ENCODE peak calls at places on chromosomes 5 and 9, in ten cellular contexts. One of them, this sample, is unnamed.

GRCh38 chr9:127132921-127133647 is 10.6 kb upstream of the ANGPTL2 start:
- DNase-seq in colonic mucosa: no peak
- DNase-seq in cardiac fibroblast: no peak
- DNase-seq in T-helper 17 cell: no peak
- DNase-seq in GM12865: no peak
- DNase-seq in HL-60: no peak
- DNase-seq in osteocyte: peak
- DNase-seq in anterior cingulate cortex: peak
- DNase-seq in activated T-cell treated with anti-CD3 and anti-CD28 coated beads for 1 hour: no peak
- DNase-seq in EH: peak
- DNase-seq in this sample: no peak

GRCh38 chr9:115262477-115262876 is 144.5 kb upstream of the TNC start:
- DNase-seq in colonic mucosa: peak
- DNase-seq in cardiac fibroblast: peak
- DNase-seq in T-helper 17 cell: no peak
- DNase-seq in GM12865: peak
- DNase-seq in HL-60: no peak
- DNase-seq in osteocyte: peak
- DNase-seq in anterior cingulate cortex: peak
- DNase-seq in activated T-cell treated with anti-CD3 and anti-CD28 coated beads for 1 hour: no peak
- DNase-seq in EH: peak
- DNase-seq in this sample: no peak

GRCh38 chr5:37662789-37663475 is 176.9 kb downstream of the GDNF start:
- DNase-seq in colonic mucosa: no peak
- DNase-seq in cardiac fibroblast: no peak
- DNase-seq in T-helper 17 cell: no peak
- DNase-seq in GM12865: no peak
- DNase-seq in HL-60: no peak
- DNase-seq in osteocyte: no peak
- DNase-seq in anterior cingulate cortex: no peak
- DNase-seq in activated T-cell treated with anti-CD3 and anti-CD28 coated beads for 1 hour: no peak
- DNase-seq in EH: no peak
- DNase-seq in this sample: no peak

GRCh38 chr9:111798786-111799185 is 4.0 kb upstream of the SHOC1 start:
- DNase-seq in colonic mucosa: no peak
- DNase-seq in cardiac fibroblast: peak
- DNase-seq in T-helper 17 cell: no peak
- DNase-seq in GM12865: no peak
- DNase-seq in HL-60: no peak
- DNase-seq in osteocyte: no peak
- DNase-seq in anterior cingulate cortex: no peak
- DNase-seq in activated T-cell treated with anti-CD3 and anti-CD28 coated beads for 1 hour: no peak
- DNase-seq in EH: peak
- DNase-seq in this sample: no peak

GRCh38 chr5:160434022-160434531 is 12.4 kb downstream of the PTTG1 start:
- DNase-seq in colonic mucosa: no peak
- DNase-seq in cardiac fibroblast: no peak
- DNase-seq in T-helper 17 cell: no peak
- DNase-seq in GM12865: peak
- DNase-seq in HL-60: no peak
- DNase-seq in osteocyte: no peak
- DNase-seq in anterior cingulate cortex: no peak
- DNase-seq in activated T-cell treated with anti-CD3 and anti-CD28 coated beads for 1 hour: no peak
- DNase-seq in EH: no peak
- DNase-seq in this sample: no peak

GRCh38 chr9:113564804-113565237 is 101.3 kb downstream of the RGS3 start:
- DNase-seq in colonic mucosa: peak
- DNase-seq in cardiac fibroblast: peak
- DNase-seq in T-helper 17 cell: no peak
- DNase-seq in GM12865: no peak
- DNase-seq in HL-60: peak
- DNase-seq in osteocyte: peak
- DNase-seq in anterior cingulate cortex: peak
- DNase-seq in activated T-cell treated with anti-CD3 and anti-CD28 coated beads for 1 hour: no peak
- DNase-seq in EH: peak
- DNase-seq in this sample: no peak

GRCh38 chr9:96048116-96048953 is 172.8 kb downstream of the ERCC6L2 start:
- DNase-seq in colonic mucosa: no peak
- DNase-seq in cardiac fibroblast: peak
- DNase-seq in T-helper 17 cell: no peak
- DNase-seq in GM12865: no peak
- DNase-seq in HL-60: no peak
- DNase-seq in osteocyte: no peak
- DNase-seq in anterior cingulate cortex: no peak
- DNase-seq in activated T-cell treated with anti-CD3 and anti-CD28 coated beads for 1 hour: no peak
- DNase-seq in EH: no peak
- DNase-seq in this sample: no peak

GRCh38 chr5:171258737-171259405 is 50.2 kb upstream of the TLX3 start:
- DNase-seq in colonic mucosa: no peak
- DNase-seq in cardiac fibroblast: no peak
- DNase-seq in T-helper 17 cell: no peak
- DNase-seq in GM12865: no peak
- DNase-seq in HL-60: no peak
- DNase-seq in osteocyte: no peak
- DNase-seq in anterior cingulate cortex: no peak
- DNase-seq in activated T-cell treated with anti-CD3 and anti-CD28 coated beads for 1 hour: no peak
- DNase-seq in EH: peak
- DNase-seq in this sample: no peak

GRCh38 chr5:104265531-104266130 is 703.0 kb upstream of the NUDT12 start:
- DNase-seq in colonic mucosa: no peak
- DNase-seq in cardiac fibroblast: no peak
- DNase-seq in T-helper 17 cell: no peak
- DNase-seq in GM12865: no peak
- DNase-seq in HL-60: no peak
- DNase-seq in osteocyte: no peak
- DNase-seq in anterior cingulate cortex: no peak
- DNase-seq in activated T-cell treated with anti-CD3 and anti-CD28 coated beads for 1 hour: no peak
- DNase-seq in EH: no peak
- DNase-seq in this sample: no peak

GRCh38 chr9:132646726-132647125 is 23.1 kb downstream of the DDX31 start:
- DNase-seq in colonic mucosa: no peak
- DNase-seq in cardiac fibroblast: no peak
- DNase-seq in T-helper 17 cell: no peak
- DNase-seq in GM12865: no peak
- DNase-seq in HL-60: no peak
- DNase-seq in osteocyte: no peak
- DNase-seq in anterior cingulate cortex: no peak
- DNase-seq in activated T-cell treated with anti-CD3 and anti-CD28 coated beads for 1 hour: no peak
- DNase-seq in EH: no peak
- DNase-seq in this sample: no peak

GRCh38 chr5:59562756-59563389 is 330.7 kb downstream of the PDE4D start:
- DNase-seq in colonic mucosa: peak
- DNase-seq in cardiac fibroblast: peak
- DNase-seq in T-helper 17 cell: no peak
- DNase-seq in GM12865: peak
- DNase-seq in HL-60: peak
- DNase-seq in osteocyte: no peak
- DNase-seq in anterior cingulate cortex: no peak
- DNase-seq in activated T-cell treated with anti-CD3 and anti-CD28 coated beads for 1 hour: no peak
- DNase-seq in EH: peak
- DNase-seq in this sample: peak

GRCh38 chr9:98539954-98540353 is 168.8 kb downstream of the GABBR2 start:
- DNase-seq in colonic mucosa: no peak
- DNase-seq in cardiac fibroblast: peak
- DNase-seq in T-helper 17 cell: no peak
- DNase-seq in GM12865: no peak
- DNase-seq in HL-60: no peak
- DNase-seq in osteocyte: no peak
- DNase-seq in anterior cingulate cortex: no peak
- DNase-seq in activated T-cell treated with anti-CD3 and anti-CD28 coated beads for 1 hour: no peak
- DNase-seq in EH: peak
- DNase-seq in this sample: no peak

GRCh38 chr9:106632621-106633020 is 230.3 kb upstream of the ZNF462 start:
- DNase-seq in colonic mucosa: no peak
- DNase-seq in cardiac fibroblast: no peak
- DNase-seq in T-helper 17 cell: no peak
- DNase-seq in GM12865: no peak
- DNase-seq in HL-60: no peak
- DNase-seq in osteocyte: no peak
- DNase-seq in anterior cingulate cortex: no peak
- DNase-seq in activated T-cell treated with anti-CD3 and anti-CD28 coated beads for 1 hour: no peak
- DNase-seq in EH: no peak
- DNase-seq in this sample: no peak

GRCh38 chr9:133526721-133527321 is 2.1 kb upstream of the MYMK start:
- DNase-seq in colonic mucosa: no peak
- DNase-seq in cardiac fibroblast: peak
- DNase-seq in T-helper 17 cell: no peak
- DNase-seq in GM12865: no peak
- DNase-seq in HL-60: no peak
- DNase-seq in osteocyte: no peak
- DNase-seq in anterior cingulate cortex: peak
- DNase-seq in activated T-cell treated with anti-CD3 and anti-CD28 coated beads for 1 hour: no peak
- DNase-seq in EH: no peak
- DNase-seq in this sample: no peak

GRCh38 chr5:108924457-108924961 is 176.8 kb downstream of the FER start:
- DNase-seq in colonic mucosa: no peak
- DNase-seq in cardiac fibroblast: no peak
- DNase-seq in T-helper 17 cell: no peak
- DNase-seq in GM12865: peak
- DNase-seq in HL-60: no peak
- DNase-seq in osteocyte: no peak
- DNase-seq in anterior cingulate cortex: no peak
- DNase-seq in activated T-cell treated with anti-CD3 and anti-CD28 coated beads for 1 hour: no peak
- DNase-seq in EH: no peak
- DNase-seq in this sample: no peak

GRCh38 chr9:114786251-114786650 is 19.6 kb downstream of the TNFSF15 start:
- DNase-seq in colonic mucosa: no peak
- DNase-seq in cardiac fibroblast: peak
- DNase-seq in T-helper 17 cell: no peak
- DNase-seq in GM12865: no peak
- DNase-seq in HL-60: no peak
- DNase-seq in osteocyte: no peak
- DNase-seq in anterior cingulate cortex: no peak
- DNase-seq in activated T-cell treated with anti-CD3 and anti-CD28 coated beads for 1 hour: no peak
- DNase-seq in EH: no peak
- DNase-seq in this sample: no peak

GRCh38 chr5:95628154-95628810 is 8.4 kb downstream of the GPR150 start:
- DNase-seq in colonic mucosa: no peak
- DNase-seq in cardiac fibroblast: no peak
- DNase-seq in T-helper 17 cell: no peak
- DNase-seq in GM12865: no peak
- DNase-seq in HL-60: no peak
- DNase-seq in osteocyte: no peak
- DNase-seq in anterior cingulate cortex: no peak
- DNase-seq in activated T-cell treated with anti-CD3 and anti-CD28 coated beads for 1 hour: no peak
- DNase-seq in EH: no peak
- DNase-seq in this sample: no peak

GRCh38 chr5:135042595-135042994 is 8.6 kb upstream of the PITX1 start:
- DNase-seq in colonic mucosa: no peak
- DNase-seq in cardiac fibroblast: no peak
- DNase-seq in T-helper 17 cell: no peak
- DNase-seq in GM12865: no peak
- DNase-seq in HL-60: no peak
- DNase-seq in osteocyte: no peak
- DNase-seq in anterior cingulate cortex: no peak
- DNase-seq in activated T-cell treated with anti-CD3 and anti-CD28 coated beads for 1 hour: no peak
- DNase-seq in EH: no peak
- DNase-seq in this sample: no peak

GRCh38 chr5:111563041-111563822 is 50.9 kb upstream of the STARD4 start:
- DNase-seq in colonic mucosa: no peak
- DNase-seq in cardiac fibroblast: peak
- DNase-seq in T-helper 17 cell: no peak
- DNase-seq in GM12865: no peak
- DNase-seq in HL-60: no peak
- DNase-seq in osteocyte: no peak
- DNase-seq in anterior cingulate cortex: no peak
- DNase-seq in activated T-cell treated with anti-CD3 and anti-CD28 coated beads for 1 hour: no peak
- DNase-seq in EH: peak
- DNase-seq in this sample: no peak

GRCh38 chr9:87662808-87663528 is 63.0 kb upstream of the CTSL start:
- DNase-seq in colonic mucosa: peak
- DNase-seq in cardiac fibroblast: peak
- DNase-seq in T-helper 17 cell: no peak
- DNase-seq in GM12865: peak
- DNase-seq in HL-60: peak
- DNase-seq in osteocyte: no peak
- DNase-seq in anterior cingulate cortex: peak
- DNase-seq in activated T-cell treated with anti-CD3 and anti-CD28 coated beads for 1 hour: peak
- DNase-seq in EH: peak
- DNase-seq in this sample: peak

This sample was measured in GM19239.